ENCODE peak calls at places on chromosomes 12 and 14, in six cellular contexts. Y, O, R, D, U and G are unnamed samples.

GRCh38 chr14:29650554-29651269 is 276.9 kb downstream of the PRKD1 start:
- DNase-seq in Y (no peak), O (no peak), R (no peak), D (no peak), U (no peak), G (no peak)

GRCh38 chr14:57865450-57866198 is at the start of gene SLC35F4:
- DNase-seq in Y (no peak), O (no peak), R (no peak), D (peak), U (peak), G (no peak)

GRCh38 chr12:119826661-119827435 is 50.3 kb downstream of the CIT start:
- DNase-seq in Y (no peak), O (no peak), R (no peak), D (no peak), U (no peak), G (no peak)

GRCh38 chr12:130483616-130484180 is 146.0 kb downstream of the PIWIL1 start:
- DNase-seq in Y (no peak), O (no peak), R (no peak), D (no peak), U (no peak), G (no peak)

GRCh38 chr14:95533391-95533821 is 1.4 kb upstream of the GLRX5 start:
- DNase-seq in Y (no peak), O (no peak), R (no peak), D (peak), U (peak), G (no peak)

GRCh38 chr14:66087231-66087630 is 398.9 kb upstream of the CCDC196 start:
- DNase-seq in Y (no peak), O (no peak), R (no peak), D (peak), U (no peak), G (no peak)

GRCh38 chr12:1922985-1923384 is 4.5 kb upstream of the CACNA2D4 start:
- DNase-seq in Y (no peak), O (no peak), R (no peak), D (no peak), U (no peak), G (no peak)

GRCh38 chr12:8637666-8638065 is 25.0 kb downstream of the MFAP5 start:
- DNase-seq in Y (no peak), O (no peak), R (no peak), D (no peak), U (no peak), G (no peak)

GRCh38 chr14:22303589-22304195 is 285.3 kb downstream of the DAD1 start:
- DNase-seq in Y (no peak), O (no peak), R (no peak), D (peak), U (no peak), G (no peak)

GRCh38 chr12:89706551-89707348 is 1.9 kb downstream of the ATP2B1 start:
- DNase-seq in Y (no peak), O (peak), R (no peak), D (no peak), U (no peak), G (no peak)

GRCh38 chr14:69259531-69260245 is at the start of gene GALNT16:
- DNase-seq in Y (no peak), O (no peak), R (no peak), D (no peak), U (peak), G (no peak)

GRCh38 chr14:100532154-100532915 is 54.9 kb downstream of the BEGAIN start:
- DNase-seq in Y (no peak), O (no peak), R (no peak), D (no peak), U (no peak), G (peak)

GRCh38 chr14:81511110-81511900 is 22.3 kb downstream of the SEL1L start:
- DNase-seq in Y (no peak), O (no peak), R (no peak), D (no peak), U (no peak), G (no peak)

GRCh38 chr14:21734457-21735074 is 60.9 kb upstream of the OR4E1 start:
- DNase-seq in Y (no peak), O (no peak), R (no peak), D (peak), U (no peak), G (no peak)

GRCh38 chr12:127075981-127076380 is 1191.0 kb upstream of the TMEM132C start:
- DNase-seq in Y (no peak), O (no peak), R (no peak), D (no peak), U (no peak), G (no peak)

GRCh38 chr14:56487090-56487667 is 92.4 kb upstream of the TMEM260 start:
- DNase-seq in Y (no peak), O (no peak), R (no peak), D (peak), U (peak), G (no peak)

GRCh38 chr12:6092784-6093722 is 31.4 kb downstream of the VWF start:
- DNase-seq in Y (no peak), O (no peak), R (no peak), D (peak), U (no peak), G (no peak)

GRCh38 chr12:50302686-50303085 is 19.4 kb upstream of the LIMA1 start:
- DNase-seq in Y (no peak), O (no peak), R (no peak), D (peak), U (no peak), G (no peak)

GRCh38 chr12:7959278-7960063 is 23.5 kb upstream of the SLC2A3 start:
- DNase-seq in Y (no peak), O (no peak), R (peak), D (peak), U (no peak), G (peak)

GRCh38 chr12:117829108-117829507 is 139.7 kb downstream of the KSR2 start:
- DNase-seq in Y (no peak), O (no peak), R (no peak), D (no peak), U (no peak), G (no peak)

GRCh38 chr12:12527820-12528296 is 34.8 kb downstream of the DUSP16 start:
- DNase-seq in Y (no peak), O (no peak), R (no peak), D (no peak), U (no peak), G (no peak)

GRCh38 chr14:67837011-67837624 is 17.5 kb downstream of the RAD51B start:
- DNase-seq in Y (no peak), O (no peak), R (peak), D (peak), U (peak), G (no peak)

GRCh38 chr12:8697120-8697475 is 693 bp upstream of the RIMKLB start:
- DNase-seq in Y (no peak), O (peak), R (no peak), D (peak), U (no peak), G (no peak)

GRCh38 chr12:108653082-108653516 is 19.4 kb upstream of the SELPLG start:
- DNase-seq in Y (no peak), O (no peak), R (no peak), D (no peak), U (peak), G (no peak)

GRCh38 chr12:132545955-132546354 is 56.0 kb downstream of the FBRSL1 start:
- DNase-seq in Y (no peak), O (no peak), R (no peak), D (no peak), U (no peak), G (no peak)

GRCh38 chr14:67373347-67373746 is 13.2 kb downstream of the EIF2S1 start:
- DNase-seq in Y (no peak), O (no peak), R (no peak), D (no peak), U (no peak), G (no peak)